ENCODE peak calls at places on chromosomes 2 and 18, in five cellular contexts. One of them, this sample, is unnamed.

GRCh38 chr2:11525762-11526161 is 8.1 kb upstream of the GREB1 start:
- DNase-seq in AG04450: no peak
- DNase-seq in coronary artery: no peak
- DNase-seq in GM12865: no peak
- DNase-seq in SK-N-MC: no peak
- DNase-seq in this sample: no peak

GRCh38 chr18:9876867-9877654 is 8.7 kb upstream of the TXNDC2 start:
- DNase-seq in AG04450: peak; percentile 78
- DNase-seq in coronary artery: peak; percentile 83
- DNase-seq in GM12865: peak; percentile 26
- DNase-seq in SK-N-MC: no peak
- DNase-seq in this sample: peak; percentile 53

GRCh38 chr2:14219306-14219705 is 413.2 kb upstream of the LRATD1 start:
- DNase-seq in AG04450: no peak
- DNase-seq in coronary artery: no peak
- DNase-seq in GM12865: no peak
- DNase-seq in SK-N-MC: no peak
- DNase-seq in this sample: no peak

GRCh38 chr2:134564549-134564948 is 154.3 kb downstream of the TMEM163 start:
- DNase-seq in AG04450: no peak
- DNase-seq in coronary artery: no peak
- DNase-seq in GM12865: peak; percentile 11
- DNase-seq in SK-N-MC: no peak
- DNase-seq in this sample: no peak

GRCh38 chr2:186540971-186541370 is 48.9 kb upstream of the ITGAV start:
- DNase-seq in AG04450: no peak
- DNase-seq in coronary artery: no peak
- DNase-seq in GM12865: no peak
- DNase-seq in SK-N-MC: no peak
- DNase-seq in this sample: no peak

GRCh38 chr2:161420406-161421025 is 4.4 kb downstream of the TBR1 start:
- DNase-seq in AG04450: no peak
- DNase-seq in coronary artery: no peak
- DNase-seq in GM12865: no peak
- DNase-seq in SK-N-MC: no peak
- DNase-seq in this sample: no peak

GRCh38 chr2:216339456-216340279 is 32.6 kb downstream of the MARCHF4 start:
- DNase-seq in AG04450: peak; percentile 59
- DNase-seq in coronary artery: no peak
- DNase-seq in GM12865: no peak
- DNase-seq in SK-N-MC: peak; percentile 64
- DNase-seq in this sample: no peak

GRCh38 chr2:15163316-15163715 is 397.8 kb downstream of the NBAS start:
- DNase-seq in AG04450: no peak
- DNase-seq in coronary artery: no peak
- DNase-seq in GM12865: no peak
- DNase-seq in SK-N-MC: no peak
- DNase-seq in this sample: no peak

GRCh38 chr2:197804758-197805597 is 585 bp downstream of the PLCL1 start:
- DNase-seq in AG04450: no peak
- DNase-seq in coronary artery: no peak
- DNase-seq in GM12865: peak; percentile 24
- DNase-seq in SK-N-MC: no peak
- DNase-seq in this sample: no peak

GRCh38 chr2:3208591-3208990 is 169.0 kb downstream of the EIPR1 start:
- DNase-seq in AG04450: no peak
- DNase-seq in coronary artery: no peak
- DNase-seq in GM12865: no peak
- DNase-seq in SK-N-MC: no peak
- DNase-seq in this sample: no peak

GRCh38 chr18:9335255-9336045 is 877 bp downstream of the TWSG1 start:
- DNase-seq in AG04450: no peak
- DNase-seq in coronary artery: no peak
- DNase-seq in GM12865: no peak
- DNase-seq in SK-N-MC: no peak
- DNase-seq in this sample: no peak

GRCh38 chr2:36376992-36377738 is 21.6 kb downstream of the CRIM1 start:
- DNase-seq in AG04450: no peak
- DNase-seq in coronary artery: no peak
- DNase-seq in GM12865: no peak
- DNase-seq in SK-N-MC: no peak
- DNase-seq in this sample: no peak

GRCh38 chr18:4270016-4270415 is 185.1 kb downstream of the DLGAP1 start:
- DNase-seq in AG04450: no peak
- DNase-seq in coronary artery: no peak
- DNase-seq in GM12865: peak; percentile 76
- DNase-seq in SK-N-MC: no peak
- DNase-seq in this sample: no peak

GRCh38 chr2:144401036-144401435 is 118.9 kb downstream of the ZEB2 start:
- DNase-seq in AG04450: no peak
- DNase-seq in coronary artery: no peak
- DNase-seq in GM12865: no peak
- DNase-seq in SK-N-MC: no peak
- DNase-seq in this sample: no peak
- H3K4me3 ChIP-seq in AG04450: no peak overlapping the region
- H3K4me3 ChIP-seq in coronary artery: no peak overlapping the region
- H3K4me3 ChIP-seq in GM12865: no peak overlapping the region
- H3K4me3 ChIP-seq in SK-N-MC: no peak overlapping the region
- H3K4me3 ChIP-seq in this sample: no peak overlapping the region

GRCh38 chr2:43158259-43158880 is 68.0 kb downstream of the ZFP36L2 start:
- DNase-seq in AG04450: no peak
- DNase-seq in coronary artery: peak; percentile 91
- DNase-seq in GM12865: peak; percentile 49
- DNase-seq in SK-N-MC: no peak
- DNase-seq in this sample: peak; percentile 40
- H3K4me3 ChIP-seq in AG04450: no peak overlapping the region
- H3K4me3 ChIP-seq in coronary artery: peak overlapping the region; percentile 45
- H3K4me3 ChIP-seq in GM12865: no peak overlapping the region
- H3K4me3 ChIP-seq in SK-N-MC: no peak overlapping the region
- H3K4me3 ChIP-seq in this sample: no peak overlapping the region

DNA sequence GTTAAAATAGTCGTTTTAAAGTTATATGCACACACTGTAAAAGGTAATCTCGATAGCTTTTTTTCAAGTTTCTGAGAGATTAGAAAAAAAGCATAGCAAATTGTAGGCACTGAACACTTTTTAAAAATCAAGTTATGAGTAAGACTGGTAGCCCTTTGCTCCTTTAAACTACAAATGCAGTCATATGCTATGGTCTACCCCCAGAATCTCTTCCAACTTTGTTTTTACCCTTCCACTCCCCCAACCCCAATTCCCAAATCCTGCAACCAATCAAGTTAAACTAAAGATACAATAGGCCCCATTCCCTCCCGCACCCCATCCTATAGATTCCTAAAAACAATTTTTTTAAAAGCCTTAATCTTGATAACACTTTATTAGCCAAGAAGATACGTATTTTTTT is 732 bp upstream of the BAZ2B start:
- DNase-seq in AG04450: no peak
- DNase-seq in coronary artery: no peak
- DNase-seq in GM12865: no peak
- DNase-seq in SK-N-MC: no peak
- DNase-seq in this sample: no peak
- H3K4me3 ChIP-seq in AG04450: peak overlapping the region; percentile 79
- H3K4me3 ChIP-seq in coronary artery: peak overlapping the region; percentile 94
- H3K4me3 ChIP-seq in GM12865: no peak overlapping the region
- H3K4me3 ChIP-seq in SK-N-MC: no peak overlapping the region
- H3K4me3 ChIP-seq in this sample: peak overlapping the region; percentile 53

GRCh38 chr2:232263295-232263694 is 115.3 kb upstream of the ALPP start:
- DNase-seq in AG04450: no peak
- DNase-seq in coronary artery: no peak
- DNase-seq in GM12865: no peak
- DNase-seq in SK-N-MC: no peak
- DNase-seq in this sample: no peak

GRCh38 chr2:232264081-232264480 is 114.5 kb upstream of the ALPP start:
- DNase-seq in AG04450: no peak
- DNase-seq in coronary artery: no peak
- DNase-seq in GM12865: no peak
- DNase-seq in SK-N-MC: no peak
- DNase-seq in this sample: no peak

GRCh38 chr2:232260075-232260474 is 118.5 kb upstream of the ALPP start:
- DNase-seq in AG04450: peak; percentile 70
- DNase-seq in coronary artery: no peak
- DNase-seq in GM12865: no peak
- DNase-seq in SK-N-MC: no peak
- DNase-seq in this sample: peak; percentile 83

GRCh38 chr2:232265329-232265728 is 113.2 kb upstream of the ALPP start:
- DNase-seq in AG04450: no peak
- DNase-seq in coronary artery: no peak
- DNase-seq in GM12865: no peak
- DNase-seq in SK-N-MC: no peak
- DNase-seq in this sample: no peak

DNA sequence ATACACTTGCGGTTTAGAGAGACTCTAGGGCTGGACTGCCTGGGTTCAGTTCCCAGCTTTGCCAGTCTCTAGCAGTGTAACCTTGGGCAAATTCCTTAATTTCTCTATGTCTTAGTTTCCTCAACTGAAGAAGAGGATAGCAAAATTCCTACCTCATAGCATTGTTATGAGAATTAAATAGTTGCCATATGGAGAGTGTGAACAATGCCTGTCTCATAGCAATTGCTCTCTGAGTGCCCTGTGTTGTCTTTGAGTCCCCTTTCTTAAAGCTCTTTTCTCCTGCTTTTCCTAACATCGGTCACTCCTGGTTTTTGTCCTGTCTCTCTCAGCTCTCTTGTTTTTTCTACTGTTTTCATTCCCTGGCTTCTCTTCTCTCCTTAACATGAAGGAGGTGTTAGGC is 116.8 kb upstream of the ALPP start:
- DNase-seq in AG04450: no peak
- DNase-seq in coronary artery: no peak
- DNase-seq in GM12865: no peak
- DNase-seq in SK-N-MC: no peak
- DNase-seq in this sample: no peak
- H3K4me3 ChIP-seq in AG04450: no peak overlapping the region
- H3K4me3 ChIP-seq in coronary artery: no peak overlapping the region
- H3K4me3 ChIP-seq in GM12865: no peak overlapping the region
- H3K4me3 ChIP-seq in SK-N-MC: no peak overlapping the region
- H3K4me3 ChIP-seq in this sample: no peak overlapping the region

GRCh38 chr2:191266201-191266600 is 21.0 kb downstream of the MYO1B start:
- DNase-seq in AG04450: no peak
- DNase-seq in coronary artery: no peak
- DNase-seq in GM12865: no peak
- DNase-seq in SK-N-MC: no peak
- DNase-seq in this sample: no peak
- H3K4me3 ChIP-seq in AG04450: no peak overlapping the region
- H3K4me3 ChIP-seq in coronary artery: peak overlapping the region; percentile 59
- H3K4me3 ChIP-seq in GM12865: no peak overlapping the region
- H3K4me3 ChIP-seq in SK-N-MC: no peak overlapping the region
- H3K4me3 ChIP-seq in this sample: no peak overlapping the region

This sample was measured in skeletal muscle cell.